ENCODE peak calls at places on chromosomes 13 and 19, in ten cellular contexts. L is heart right ventricle; A is cardiac fibroblast; U is Peyer's patch; X is tibial nerve; F is iris pigment epithelial cell; J is ELR; Y is iPS DF 6.9; Q is activated naive CD4-positive, alpha-beta T cell treated with anti-CD3 and anti-CD28 coated beads, Interleukin-2, amount 10 ng/mL, durations not matched to agents 7 days and 5 days; C is neural crest cell. W is an unnamed sample.

GRCh38 chr13:105655046-105655445 is 880.4 kb downstream of the EFNB2 start:
- DNase-seq in C (no peak), F (peak), L (no peak), Y (no peak), A (peak), X (no peak), Q (no peak), U (no peak), J (peak), W (no peak)

GRCh38 chr19:20276011-20276738 is 109.2 kb downstream of the ZNF486 start:
- DNase-seq in F (no peak), C (no peak), Q (no peak), X (no peak), U (no peak), J (no peak), L (no peak), Y (no peak), A (no peak), W (no peak)

GRCh38 chr19:53328967-53329366 is 4.6 kb upstream of the ZNF845 start:
- DNase-seq in J (no peak), X (no peak), Q (peak), F (peak), Y (no peak), U (no peak), C (no peak), A (peak), L (peak), W (no peak)

GRCh38 chr19:9140159-9140874 is at the start of gene ZNF317:
- DNase-seq in A (peak), L (peak), Y (peak), X (peak), U (peak), Q (peak), F (peak), J (peak), C (peak), W (peak)

GRCh38 chr13:30743319-30744055 is 8.1 kb downstream of the ALOX5AP start:
- DNase-seq in F (peak), L (no peak), Y (no peak), Q (no peak), U (peak), J (peak), A (peak), C (no peak), X (no peak), W (peak)

GRCh38 chr13:46622918-46623256 is 69.9 kb downstream of the LRCH1 start:
- DNase-seq in C (no peak), A (peak), X (no peak), L (peak), F (peak), J (peak), Y (no peak), Q (no peak), U (no peak), W (no peak)

GRCh38 chr19:43769256-43769655 is 11.5 kb downstream of the KCNN4 start:
- DNase-seq in Q (no peak), J (no peak), U (no peak), C (no peak), X (no peak), Y (no peak), A (no peak), F (no peak), L (no peak), W (no peak)

GRCh38 chr19:10872551-10873107 is 1.3 kb downstream of the CARM1 start:
- DNase-seq in C (no peak), Q (no peak), F (no peak), U (no peak), J (peak), L (no peak), A (no peak), X (no peak), Y (no peak), W (no peak)

GRCh38 chr19:10290876-10291553 is 1.3 kb downstream of the ICAM5 start:
- DNase-seq in Y (no peak), A (peak), L (no peak), Q (peak), X (no peak), F (peak), J (peak), U (peak), C (no peak), W (no peak)

GRCh38 chr19:4326215-4326836 is 12.3 kb downstream of the STAP2 start:
- DNase-seq in L (no peak), A (no peak), X (no peak), J (no peak), Q (no peak), U (no peak), C (no peak), F (no peak), Y (no peak), W (no peak)

GRCh38 chr13:51298812-51299211 is 40.7 kb upstream of the SERPINE3 start:
- DNase-seq in X (no peak), F (peak), J (peak), Y (no peak), A (peak), Q (no peak), C (no peak), L (no peak), U (no peak), W (no peak)

GRCh38 chr19:30374791-30375650 is 2.8 kb downstream of the ZNF536 start:
- DNase-seq in C (peak), L (no peak), F (no peak), Q (no peak), A (no peak), U (no peak), X (no peak), Y (no peak), J (no peak), W (no peak)

GRCh38 chr13:24473646-24474045 is 38.9 kb downstream of the PARP4 start:
- DNase-seq in Q (no peak), J (no peak), Y (no peak), F (no peak), A (no peak), C (no peak), L (no peak), U (no peak), X (no peak), W (no peak)

GRCh38 chr13:100506154-100506553 is 82.4 kb downstream of the GGACT start:
- DNase-seq in Q (peak), A (no peak), F (no peak), X (no peak), L (no peak), J (no peak), C (no peak), Y (no peak), U (no peak), W (no peak)

GRCh38 chr19:44512326-44513298 is 12.3 kb upstream of the ZNF180 start:
- DNase-seq in F (peak), Y (no peak), C (peak), L (no peak), J (peak), X (no peak), Q (peak), A (peak), U (peak), W (peak)

GRCh38 chr13:72244788-72245187 is 377.8 kb upstream of the DACH1 start:
- DNase-seq in Y (no peak), L (no peak), C (no peak), X (no peak), A (no peak), Q (no peak), J (no peak), F (no peak), U (no peak), W (no peak)

GRCh38 chr13:96112936-96113335 is 23.0 kb downstream of the HS6ST3 start:
- DNase-seq in Q (no peak), X (no peak), Y (no peak), F (no peak), J (no peak), A (no peak), U (no peak), L (no peak), C (no peak), W (no peak)

GRCh38 chr13:72456486-72456885 is 270.9 kb downstream of the MZT1 start:
- DNase-seq in A (no peak), Q (no peak), L (no peak), Y (no peak), C (no peak), J (no peak), U (no peak), F (no peak), X (no peak), W (no peak)

GRCh38 chr19:42017040-42017439 is 23.0 kb upstream of the ATP1A3 start:
- DNase-seq in L (no peak), X (no peak), C (no peak), J (no peak), U (no peak), Q (no peak), A (no peak), F (no peak), Y (no peak), W (no peak)

GRCh38 chr13:45185286-45185685 is 15.6 kb downstream of the KCTD4 start:
- DNase-seq in X (no peak), U (no peak), C (no peak), Y (no peak), A (no peak), Q (no peak), F (no peak), L (no peak), J (no peak), W (no peak)

GRCh38 chr19:48338253-48338755 is 13.0 kb downstream of the EMP3 start:
- DNase-seq in A (no peak), J (no peak), X (no peak), L (no peak), C (no peak), Q (no peak), Y (no peak), U (no peak), F (no peak), W (no peak)

GRCh38 chr13:51681037-51681678 is 96.9 kb downstream of the WDFY2 start:
- DNase-seq in F (peak), J (peak), Q (no peak), X (no peak), A (peak), Y (no peak), U (no peak), C (no peak), L (no peak), W (peak)

GRCh38 chr13:94121686-94122085 is 357.8 kb downstream of the DCT start:
- DNase-seq in Q (no peak), X (no peak), A (peak), J (peak), Y (no peak), F (peak), C (no peak), L (no peak), U (peak), W (no peak)

GRCh38 chr19:1690570-1691307 is 38.3 kb upstream of the TCF3 start:
- DNase-seq in Q (peak), A (no peak), X (no peak), C (peak), Y (peak), U (peak), L (no peak), J (peak), F (peak), W (peak)

GRCh38 chr19:56692496-56692895 is 20.9 kb upstream of the ZNF835 start:
- DNase-seq in U (no peak), J (no peak), Y (no peak), X (no peak), C (no peak), L (no peak), Q (no peak), F (peak), A (peak), W (no peak)

W was measured in dermis blood vessel endothelial cell.